ENCODE peak calls at places on chromosomes 6 and 20, in eight cellular contexts. T is stimulated activated CD8-positive, alpha-beta memory T cell treated with anti-CD3 and anti-CD28 coated beads, Interleukin-12 subunit alpha, Interleukin-12 subunit beta, amount 100 ng/mL, for 4 hours; B is epithelial cell of esophagus; M is mesothelial cell of epicardium; F is activated CD4-positive, alpha-beta T cell treated with anti-CD3 and anti-CD28 coated beads for 1 hour; K is left ventricle myocardium superior; D is NCI-H1436; C is HFFc6. G is an unnamed sample.

GRCh38 chr6:2149370-2150006 is 95.9 kb downstream of the GMDS start:
- DNase-seq in T (no peak), B (no peak), M (no peak), F (no peak), K (no peak), D (no peak), C (no peak), G (no peak)

GRCh38 chr20:52047811-52048302 is 143.7 kb downstream of the ZFP64 start:
- DNase-seq in T (peak), B (no peak), M (no peak), F (no peak), K (no peak), D (no peak), C (no peak), G (no peak)

GRCh38 chr6:170007468-170008240 is 256.2 kb downstream of the ERMARD start:
- DNase-seq in T (no peak), B (no peak), M (no peak), F (no peak), K (no peak), D (peak), C (no peak), G (no peak)

GRCh38 chr20:50360218-50360672 is 149.9 kb upstream of the PTPN1 start:
- DNase-seq in T (no peak), B (no peak), M (no peak), F (no peak), K (no peak), D (no peak), C (no peak), G (no peak)

GRCh38 chr6:82702574-82702973 is 339.0 kb downstream of the TPBG start:
- DNase-seq in T (no peak), B (no peak), M (no peak), F (no peak), K (no peak), D (no peak), C (no peak), G (no peak)

GRCh38 chr6:158438201-158438600 is 121.7 kb upstream of the TMEM181 start:
- DNase-seq in T (no peak), B (no peak), M (no peak), F (no peak), K (no peak), D (no peak), C (no peak), G (no peak)

GRCh38 chr6:73739097-73739496 is 43.1 kb downstream of the CD109 start:
- DNase-seq in T (no peak), B (peak), M (no peak), F (no peak), K (no peak), D (peak), C (peak), G (peak)

GRCh38 chr6:37319156-37319555 is 34.6 kb upstream of the RNF8 start:
- DNase-seq in T (no peak), B (no peak), M (no peak), F (no peak), K (no peak), D (no peak), C (no peak), G (no peak)

GRCh38 chr20:35040646-35041045 is 52.0 kb downstream of the TRPC4AP start:
- DNase-seq in T (no peak), B (no peak), M (no peak), F (no peak), K (no peak), D (no peak), C (no peak), G (no peak)

GRCh38 chr6:170223718-170224693 is 66.9 kb downstream of the DLL1 start:
- DNase-seq in T (no peak), B (peak), M (no peak), F (no peak), K (peak), D (no peak), C (no peak), G (no peak)

GRCh38 chr6:148323344-148323743 is 19.3 kb upstream of the SASH1 start:
- DNase-seq in T (no peak), B (peak), M (no peak), F (no peak), K (no peak), D (no peak), C (peak), G (no peak)

GRCh38 chr6:85756982-85757381 is 114.3 kb upstream of the SYNCRIP start:
- DNase-seq in T (no peak), B (peak), M (no peak), F (no peak), K (no peak), D (peak), C (peak), G (no peak)

GRCh38 chr20:59821201-59821600 is 112.2 kb downstream of the SYCP2 start:
- DNase-seq in T (no peak), B (no peak), M (no peak), F (no peak), K (no peak), D (no peak), C (no peak), G (no peak)

GRCh38 chr6:23696946-23697345 is 429.1 kb upstream of the NRSN1 start:
- DNase-seq in T (no peak), B (no peak), M (no peak), F (no peak), K (no peak), D (no peak), C (no peak), G (no peak)

GRCh38 chr6:54245265-54245664 is 63.0 kb upstream of the TINAG start:
- DNase-seq in T (no peak), B (no peak), M (no peak), F (no peak), K (no peak), D (no peak), C (no peak), G (no peak)

GRCh38 chr6:25612666-25613065 is 39.3 kb upstream of the SCGN start:
- DNase-seq in T (no peak), B (no peak), M (no peak), F (no peak), K (no peak), D (no peak), C (no peak), G (no peak)

GRCh38 chr6:3347237-3347636 is 88.5 kb downstream of the PSMG4 start:
- DNase-seq in T (no peak), B (no peak), M (no peak), F (no peak), K (no peak), D (no peak), C (no peak), G (no peak)

GRCh38 chr6:170178561-170179477 is 112.1 kb downstream of the DLL1 start:
- DNase-seq in T (no peak), B (peak), M (no peak), F (no peak), K (no peak), D (peak), C (peak), G (no peak)

GRCh38 chr6:122014961-122015360 is 384.5 kb upstream of the HSF2 start:
- DNase-seq in T (no peak), B (peak), M (no peak), F (no peak), K (no peak), D (no peak), C (peak), G (no peak)

GRCh38 chr6:149154137-149154900 is 163.2 kb upstream of the TAB2 start:
- DNase-seq in T (no peak), B (no peak), M (no peak), F (no peak), K (no peak), D (no peak), C (no peak), G (no peak)

GRCh38 chr6:28597217-28597835 is 71.6 kb downstream of the GPX5 start:
- DNase-seq in T (no peak), B (peak), M (no peak), F (no peak), K (no peak), D (no peak), C (peak), G (peak)

GRCh38 chr6:33809619-33810018 is 5.8 kb upstream of the MLN start:
- DNase-seq in T (no peak), B (no peak), M (no peak), F (no peak), K (peak), D (no peak), C (no peak), G (no peak)

GRCh38 chr6:136011475-136011874 is 160.0 kb downstream of the PDE7B start:
- DNase-seq in T (no peak), B (no peak), M (no peak), F (no peak), K (no peak), D (no peak), C (no peak), G (no peak)

GRCh38 chr20:555933-556332 is 12.3 kb upstream of the CSNK2A1 start:
- DNase-seq in T (no peak), B (no peak), M (no peak), F (no peak), K (no peak), D (no peak), C (no peak), G (no peak)

GRCh38 chr20:1979116-1979778 is 14.6 kb downstream of the PDYN start:
- DNase-seq in T (no peak), B (peak), M (no peak), F (no peak), K (no peak), D (no peak), C (no peak), G (no peak)

GRCh38 chr6:24752917-24753486 is 21.7 kb upstream of the GMNN start:
- DNase-seq in T (no peak), B (peak), M (no peak), F (no peak), K (no peak), D (no peak), C (no peak), G (no peak)

GRCh38 chr6:165729307-165729936 is 66.4 kb upstream of the PDE10A start:
- DNase-seq in T (no peak), B (peak), M (no peak), F (no peak), K (peak), D (no peak), C (no peak), G (no peak)

GRCh38 chr20:56343861-56344381 is 14.9 kb upstream of the FAM210B start:
- DNase-seq in T (no peak), B (peak), M (peak), F (no peak), K (peak), D (no peak), C (peak), G (no peak)

GRCh38 chr6:148240463-148240845 is 102.2 kb upstream of the SASH1 start:
- DNase-seq in T (no peak), B (no peak), M (no peak), F (no peak), K (peak), D (no peak), C (peak), G (no peak)

GRCh38 chr6:118908441-118908840 is 14.5 kb downstream of the ASF1A start:
- DNase-seq in T (no peak), B (no peak), M (no peak), F (no peak), K (no peak), D (no peak), C (no peak), G (no peak)

GRCh38 chr6:42113929-42114636 is 28.3 kb downstream of the C6orf132 start:
- DNase-seq in T (no peak), B (peak), M (no peak), F (no peak), K (no peak), D (no peak), C (peak), G (no peak)

GRCh38 chr6:56282391-56282790 is 35.0 kb upstream of the COL21A1 start:
- DNase-seq in T (no peak), B (no peak), M (no peak), F (no peak), K (no peak), D (no peak), C (no peak), G (no peak)

GRCh38 chr6:75396005-75396800 is 97.4 kb downstream of the FILIP1 start:
- DNase-seq in T (no peak), B (no peak), M (no peak), F (no peak), K (no peak), D (no peak), C (peak), G (no peak)

GRCh38 chr6:5453531-5453930 is 192.2 kb downstream of the FARS2 start:
- DNase-seq in T (no peak), B (peak), M (no peak), F (no peak), K (no peak), D (no peak), C (no peak), G (no peak)

GRCh38 chr20:61939691-61940360 is 125.9 kb downstream of the TAF4 start:
- DNase-seq in T (no peak), B (no peak), M (no peak), F (no peak), K (peak), D (no peak), C (no peak), G (no peak)

GRCh38 chr6:135033238-135033637 is 21.4 kb downstream of the HBS1L start:
- DNase-seq in T (no peak), B (peak), M (no peak), F (no peak), K (no peak), D (no peak), C (no peak), G (no peak)

GRCh38 chr6:50925548-50925947 is 106.9 kb downstream of the TFAP2B start:
- DNase-seq in T (no peak), B (no peak), M (no peak), F (no peak), K (no peak), D (no peak), C (no peak), G (no peak)

GRCh38 chr6:141218583-141218982 is 914.1 kb upstream of the GJE1 start:
- DNase-seq in T (no peak), B (no peak), M (no peak), F (no peak), K (no peak), D (no peak), C (no peak), G (no peak)

GRCh38 chr20:21050710-21051109 is 55.4 kb downstream of the LINC00237 start:
- DNase-seq in T (no peak), B (no peak), M (no peak), F (no peak), K (no peak), D (no peak), C (no peak), G (no peak)

G was measured in GDM1.